ENCODE peak calls at places on chromosomes 12 and 14, in four cellular contexts. C is GM12865; H is fibroblast of lung; R is CD8-positive, alpha-beta memory T cell. M is an unnamed sample.

GRCh38 chr14:72892879-72893635 is 844 bp downstream of the DPF3 start:
- DNase-seq in C (peak; percentile 45), H (peak; percentile 33), R (peak; percentile 10), M (no peak)

GRCh38 chr12:48927261-48927660 is 2.0 kb upstream of the FKBP11 start:
- DNase-seq in C (no peak), H (peak; percentile 63), R (no peak), M (no peak)

GRCh38 chr12:27333311-27334009 is 824 bp downstream of the BMAL2 start:
- DNase-seq in C (peak; percentile 68), H (no peak), R (peak; percentile 4), M (peak; percentile 69)

GRCh38 chr12:75447695-75448393 is 32.7 kb upstream of the GLIPR1 start:
- DNase-seq in C (no peak), H (peak; percentile 47), R (no peak), M (no peak)

GRCh38 chr12:111427417-111428074 is 21.8 kb downstream of the SH2B3 start:
- DNase-seq in C (no peak), H (no peak), R (no peak), M (no peak)

GRCh38 chr14:24171422-24172260 is at the start of gene REC8:
- DNase-seq in C (peak; percentile 97), H (peak; percentile 96), R (peak; percentile 67), M (no peak)

GRCh38 chr12:24360461-24360860 is 411.0 kb upstream of the SOX5 start:
- DNase-seq in C (peak; percentile 8), H (no peak), R (no peak), M (no peak)

GRCh38 chr12:75844985-75845384 is 186.6 kb downstream of the PHLDA1 start:
- DNase-seq in C (no peak), H (no peak), R (no peak), M (no peak)

GRCh38 chr14:69325646-69326265 is 65.8 kb downstream of the GALNT16 start:
- DNase-seq in C (no peak), H (no peak), R (no peak), M (no peak)

GRCh38 chr12:1839464-1839863 is 19.1 kb downstream of the LRTM2 start:
- DNase-seq in C (no peak), H (no peak), R (no peak), M (no peak)

GRCh38 chr14:73606271-73606670 is 6.0 kb upstream of the ACOT6 start:
- DNase-seq in C (peak; percentile 17), H (no peak), R (no peak), M (no peak)

GRCh38 chr14:105397350-105397931 is 897 bp upstream of the TEX22 start:
- DNase-seq in C (no peak), H (no peak), R (no peak), M (no peak)

GRCh38 chr14:73591690-73592448 is at the start of gene ACOT4:
- DNase-seq in C (peak; percentile 78), H (peak; percentile 54), R (peak; percentile 23), M (peak; percentile 51)

GRCh38 chr14:71247106-71247505 is 339.8 kb downstream of the PCNX1 start:
- DNase-seq in C (no peak), H (peak; percentile 32), R (no peak), M (no peak)

GRCh38 chr12:11183009-11183408 is 3.7 kb downstream of the TAS2R42 start:
- DNase-seq in C (no peak), H (no peak), R (no peak), M (peak; percentile 3)

GRCh38 chr12:30695327-30696102 is at the start of gene IPO8:
- DNase-seq in C (peak; percentile 94), H (peak; percentile 93), R (peak; percentile 78), M (peak; percentile 96)